ENCODE peak calls at places on chromosome 9, in six cellular contexts. S is AG04450, W is IMR-90, K is coronary artery, N is stomach, T is cardiac muscle cell. V is an unnamed sample.

GRCh38 chr9:36120705-36121104 is 15.8 kb upstream of the GLIPR2 start:
- DNase-seq in S (no peak), W (no peak), K (no peak), N (no peak), T (no peak), V (no peak)

GRCh38 chr9:17795708-17796107 is 216.8 kb downstream of the SH3GL2 start:
- DNase-seq in S (no peak), W (no peak), K (no peak), N (no peak), T (no peak), V (no peak)

GRCh38 chr9:100028201-100028784 is 70.5 kb downstream of the ERP44 start:
- DNase-seq in S (peak), W (peak), K (peak), N (peak), T (peak), V (peak)

GRCh38 chr9:111896942-111897830 is 572 bp downstream of the UGCG start:
- DNase-seq in S (no peak), W (no peak), K (peak), N (no peak), T (peak), V (peak)

GRCh38 chr9:69122391-69123141 is 51.5 kb upstream of the TJP2 start:
- DNase-seq in S (peak), W (peak), K (no peak), N (peak), T (peak), V (peak)

GRCh38 chr9:128231638-128232568 is 28.7 kb downstream of the DNM1 start:
- DNase-seq in S (no peak), W (no peak), K (peak), N (no peak), T (no peak), V (no peak)

GRCh38 chr9:136143215-136144001 is 24.7 kb upstream of the TMEM250 start:
- DNase-seq in S (no peak), W (peak), K (no peak), N (no peak), T (peak), V (no peak)

GRCh38 chr9:23790341-23791260 is 35.4 kb downstream of the ELAVL2 start:
- DNase-seq in S (no peak), W (no peak), K (no peak), N (no peak), T (peak), V (no peak)

GRCh38 chr9:81002242-81002641 is 687.1 kb downstream of the TLE1 start:
- DNase-seq in S (no peak), W (no peak), K (no peak), N (no peak), T (no peak), V (no peak)

GRCh38 chr9:90259302-90260246 is 383.1 kb downstream of the DIRAS2 start:
- DNase-seq in S (no peak), W (no peak), K (no peak), N (no peak), T (no peak), V (no peak)

GRCh38 chr9:129073404-129073803 is 7.5 kb upstream of the DOLPP1 start:
- DNase-seq in S (no peak), W (no peak), K (no peak), N (no peak), T (no peak), V (no peak)

GRCh38 chr9:5789489-5789888 is 43.4 kb downstream of the ERMP1 start:
- DNase-seq in S (no peak), W (no peak), K (no peak), N (no peak), T (no peak), V (no peak)

GRCh38 chr9:114506082-114506390 is 763 bp upstream of the WHRN start:
- DNase-seq in S (no peak), W (no peak), K (no peak), N (no peak), T (no peak), V (no peak)

GRCh38 chr9:114505187-114506081 is at the start of gene WHRN:
- DNase-seq in S (peak), W (peak), K (peak), N (peak), T (peak), V (peak)

GRCh38 chr9:114503009-114503408 is 2.3 kb downstream of the WHRN start:
- DNase-seq in S (no peak), W (no peak), K (no peak), N (peak), T (no peak), V (no peak)

GRCh38 chr9:114503522-114504340 is 1.5 kb downstream of the WHRN start:
- DNase-seq in S (no peak), W (no peak), K (no peak), N (no peak), T (no peak), V (no peak)

DNA sequence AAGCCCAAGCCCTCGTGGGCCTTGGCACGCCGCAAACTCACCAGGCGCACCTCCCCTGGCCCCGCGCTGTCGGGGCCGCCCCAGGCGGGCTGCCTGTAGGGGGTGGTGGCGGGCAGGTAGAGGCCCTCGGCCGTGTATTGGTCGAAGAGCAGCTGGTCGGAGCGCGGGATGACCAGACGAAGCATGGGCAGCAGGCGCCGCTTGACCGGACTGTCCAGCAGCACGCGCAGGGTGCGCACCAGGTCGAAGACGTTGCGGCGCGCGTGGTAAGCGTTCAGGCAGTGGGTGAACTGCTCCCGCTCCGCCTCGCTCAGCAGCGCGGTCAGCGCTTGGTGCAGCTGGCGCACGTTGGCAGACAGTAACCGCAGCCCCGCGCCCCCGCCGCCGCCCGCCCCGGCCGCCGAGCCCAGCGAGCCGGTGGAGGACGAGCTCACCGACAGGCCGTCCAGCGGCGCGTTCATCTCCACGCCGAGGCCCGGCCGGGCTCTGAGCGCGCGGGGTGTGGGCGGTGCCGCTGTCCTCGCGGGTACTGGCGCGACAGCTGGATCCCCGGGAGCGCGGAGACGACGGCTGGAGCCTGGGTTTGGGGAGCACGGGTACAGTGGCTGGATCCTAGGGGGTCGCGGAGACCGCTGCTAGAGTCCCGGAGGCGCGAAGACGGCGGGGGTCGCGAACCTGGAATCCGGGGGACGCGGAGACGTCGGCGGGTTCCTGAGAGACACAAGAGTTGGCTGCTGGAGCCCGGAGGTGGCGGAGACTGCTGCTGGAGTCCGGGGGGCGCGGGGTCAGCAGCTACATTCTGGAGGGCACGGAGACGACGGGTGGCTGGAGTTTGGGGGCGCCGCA is 709 bp downstream of the WHRN start:
- DNase-seq in S (no peak), W (peak), K (no peak), N (peak), T (peak), V (peak)
- TF ChIP-seq CTCF in S (peak), W (peak), K (no peak), N (peak), T (peak), V (peak)

GRCh38 chr9:113588936-113589335 is 125.4 kb downstream of the RGS3 start:
- DNase-seq in S (no peak), W (no peak), K (no peak), N (no peak), T (no peak), V (no peak)
- H3K27ac ChIP-seq in S (no peak), W (no peak), K (no peak), N (peak), T (no peak), V (peak)

GRCh38 chr9:7613931-7614330 is 185.6 kb downstream of the DMAC1 start:
- DNase-seq in S (no peak), W (no peak), K (no peak), N (no peak), T (no peak), V (no peak)

DNA sequence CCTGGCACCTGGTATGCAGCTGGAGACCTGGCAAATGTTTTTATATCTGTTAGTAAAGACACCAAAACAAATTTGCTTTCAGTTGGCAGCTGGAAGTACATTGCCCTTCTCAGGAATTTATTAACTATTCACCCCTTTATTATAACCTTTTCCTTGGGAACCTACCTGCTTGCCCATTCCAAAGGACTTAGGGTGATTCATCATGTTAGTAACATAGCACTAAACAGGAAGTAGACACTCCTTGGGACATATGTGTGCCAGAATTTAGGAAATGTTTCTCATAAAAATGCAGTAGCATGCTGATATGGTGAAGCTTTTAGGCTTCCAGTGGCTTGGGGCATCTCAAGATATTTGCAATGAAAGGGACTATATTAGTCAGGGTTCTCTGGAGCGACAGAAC is 184.2 kb downstream of the DMAC1 start:
- DNase-seq in S (no peak), W (no peak), K (no peak), N (no peak), T (no peak), V (no peak)
- TF ChIP-seq CTCF in S (no peak), W (no peak), K (no peak), N (no peak), T (no peak), V (no peak)

GRCh38 chr9:107847977-107848376 is 358.4 kb upstream of the KLF4 start:
- DNase-seq in S (no peak), W (peak), K (no peak), N (no peak), T (no peak), V (peak)
- H3K27ac ChIP-seq in S (no peak), W (no peak), K (no peak), N (no peak), T (no peak), V (no peak)